ENCODE peak calls at places on chromosomes 7 and 10, in four cellular contexts. N, O, L and F are unnamed samples.

GRCh38 chr7:54565432-54565831 is 23.3 kb downstream of the VSTM2A start:
- DNase-seq in N (no peak), O (no peak), L (no peak), F (no peak)

GRCh38 chr10:18582803-18583202 is 68.6 kb downstream of the NSUN6 start:
- DNase-seq in N (no peak), O (no peak), L (no peak), F (no peak)

GRCh38 chr10:110883924-110884323 is 12.2 kb downstream of the PDCD4 start:
- DNase-seq in N (no peak), O (no peak), L (no peak), F (no peak)

GRCh38 chr10:71833451-71834342 is 17.4 kb downstream of the PSAP start:
- DNase-seq in N (no peak), O (no peak), L (no peak), F (no peak)

GRCh38 chr7:79454325-79454960 is 976 bp upstream of the MAGI2 start:
- DNase-seq in N (no peak), O (no peak), L (no peak), F (no peak)

GRCh38 chr7:137816696-137817320 is 30.0 kb downstream of the DGKI start:
- DNase-seq in N (peak), O (no peak), L (no peak), F (no peak)

GRCh38 chr7:132739271-132739955 is 163.1 kb upstream of the PLXNA4 start:
- DNase-seq in N (no peak), O (no peak), L (no peak), F (no peak)

GRCh38 chr7:125126376-125126775 is 196.8 kb upstream of the POT1 start:
- DNase-seq in N (no peak), O (no peak), L (no peak), F (no peak)

GRCh38 chr7:55522268-55522902 is 49.9 kb downstream of the VOPP1 start:
- DNase-seq in N (no peak), O (no peak), L (no peak), F (no peak)

GRCh38 chr10:79547973-79548372 is 12.2 kb downstream of the SFTPA2 start:
- DNase-seq in N (no peak), O (no peak), L (no peak), F (no peak)

GRCh38 chr7:94620703-94621118 is 35.2 kb downstream of the SGCE start:
- DNase-seq in N (peak), O (peak), L (no peak), F (peak)

GRCh38 chr7:27151945-27152815 is at the start of gene HOXA3:
- DNase-seq in N (no peak), O (no peak), L (no peak), F (no peak)

GRCh38 chr7:122055072-122055471 is 89.0 kb downstream of the AASS start:
- DNase-seq in N (no peak), O (no peak), L (no peak), F (no peak)

GRCh38 chr7:138882249-138882648 is 84.3 kb upstream of the ATP6V0A4 start:
- DNase-seq in N (no peak), O (no peak), L (no peak), F (no peak)

GRCh38 chr7:79471283-79471682 is 17.8 kb upstream of the MAGI2 start:
- DNase-seq in N (no peak), O (no peak), L (no peak), F (no peak)

GRCh38 chr10:125014984-125015944 is 73.3 kb downstream of the ZRANB1 start:
- DNase-seq in N (no peak), O (no peak), L (no peak), F (no peak)

GRCh38 chr10:62037166-62037831 is 135.8 kb downstream of the ARID5B start:
- DNase-seq in N (peak), O (no peak), L (no peak), F (no peak)

GRCh38 chr7:28629216-28629848 is 217.0 kb downstream of the CREB5 start:
- DNase-seq in N (no peak), O (no peak), L (no peak), F (no peak)

GRCh38 chr10:121774813-121775212 is 153.0 kb downstream of the ATE1 start:
- DNase-seq in N (no peak), O (no peak), L (no peak), F (no peak)

GRCh38 chr7:17645500-17645899 is 294.8 kb downstream of the SNX13 start:
- DNase-seq in N (no peak), O (no peak), L (no peak), F (no peak)

GRCh38 chr10:30207485-30208052 is 141.5 kb downstream of the MTPAP start:
- DNase-seq in N (no peak), O (peak), L (no peak), F (no peak)

GRCh38 chr10:43237128-43237527 is 29.7 kb downstream of the RASGEF1A start:
- DNase-seq in N (no peak), O (no peak), L (no peak), F (no peak)

GRCh38 chr10:43235070-43235900 is 31.6 kb downstream of the RASGEF1A start:
- DNase-seq in N (no peak), O (no peak), L (no peak), F (no peak)

GRCh38 chr10:43237631-43238446 is 29.0 kb downstream of the RASGEF1A start:
- DNase-seq in N (no peak), O (no peak), L (no peak), F (no peak)

GRCh38 chr10:43234471-43235041 is 32.3 kb downstream of the RASGEF1A start:
- DNase-seq in N (no peak), O (no peak), L (no peak), F (no peak)

DNA sequence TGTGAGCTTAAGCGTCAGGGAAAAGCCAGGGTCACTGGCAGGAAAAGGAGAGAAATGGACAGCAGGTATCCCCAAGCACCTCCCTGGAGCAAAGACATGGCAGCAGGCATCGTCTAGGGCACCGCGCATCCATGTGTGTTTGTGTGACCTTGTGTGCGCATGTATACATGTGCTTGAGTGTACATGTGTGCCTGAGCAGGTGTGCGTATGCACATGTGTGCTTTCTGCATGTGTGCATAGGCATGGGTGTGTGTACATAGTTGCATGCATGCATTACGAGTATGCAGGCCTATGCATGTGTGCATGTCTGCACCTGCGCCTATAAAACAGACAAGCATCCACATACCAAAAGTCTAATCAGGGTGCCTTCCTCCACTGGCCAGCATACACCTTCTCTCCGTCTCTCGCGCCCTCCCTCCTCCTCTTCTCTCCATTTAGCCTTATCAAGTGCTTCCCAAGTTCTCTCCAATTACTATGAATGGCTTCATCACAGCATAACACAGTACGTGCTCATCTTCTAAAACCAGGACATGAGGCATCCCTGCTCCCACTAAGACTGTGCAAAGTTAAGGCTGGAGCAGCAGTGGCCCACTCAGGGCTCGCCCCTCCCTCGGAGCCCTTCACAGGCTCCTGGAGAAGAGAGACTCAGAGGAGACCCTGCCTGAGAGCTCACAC is 30.6 kb downstream of the RASGEF1A start:
- DNase-seq in N (no peak), O (no peak), L (no peak), F (no peak)
- TF ChIP-seq POLR2AphosphoS5 in N (no peak), O (no peak), L (no peak), F (no peak)

GRCh38 chr7:102251531-102252372 is 34.9 kb upstream of the SH2B2 start:
- DNase-seq in N (no peak), O (no peak), L (no peak), F (no peak)

GRCh38 chr7:102254521-102254920 is 32.1 kb upstream of the SH2B2 start:
- DNase-seq in N (no peak), O (no peak), L (no peak), F (no peak)

GRCh38 chr7:102253973-102254370 is 32.7 kb upstream of the SH2B2 start:
- DNase-seq in N (no peak), O (no peak), L (no peak), F (no peak)

GRCh38 chr7:102253076-102253972 is 33.3 kb upstream of the SH2B2 start:
- DNase-seq in N (no peak), O (no peak), L (no peak), F (no peak)

GRCh38 chr7:102252373-102252982 is 34.2 kb upstream of the SH2B2 start:
- DNase-seq in N (no peak), O (no peak), L (no peak), F (no peak)
- TF ChIP-seq TAF1 in N (no peak), O (no peak), L (no peak), F (no peak)

GRCh38 chr7:141549582-141549981 is 1.6 kb upstream of the AGK start:
- DNase-seq in N (no peak), O (no peak), L (no peak), F (no peak)

GRCh38 chr7:141550694-141551079 is 523 bp upstream of the AGK start:
- DNase-seq in N (no peak), O (no peak), L (peak), F (peak)

GRCh38 chr7:141551773-141552162 is 558 bp downstream of the AGK start:
- DNase-seq in N (no peak), O (no peak), L (no peak), F (no peak)

DNA sequence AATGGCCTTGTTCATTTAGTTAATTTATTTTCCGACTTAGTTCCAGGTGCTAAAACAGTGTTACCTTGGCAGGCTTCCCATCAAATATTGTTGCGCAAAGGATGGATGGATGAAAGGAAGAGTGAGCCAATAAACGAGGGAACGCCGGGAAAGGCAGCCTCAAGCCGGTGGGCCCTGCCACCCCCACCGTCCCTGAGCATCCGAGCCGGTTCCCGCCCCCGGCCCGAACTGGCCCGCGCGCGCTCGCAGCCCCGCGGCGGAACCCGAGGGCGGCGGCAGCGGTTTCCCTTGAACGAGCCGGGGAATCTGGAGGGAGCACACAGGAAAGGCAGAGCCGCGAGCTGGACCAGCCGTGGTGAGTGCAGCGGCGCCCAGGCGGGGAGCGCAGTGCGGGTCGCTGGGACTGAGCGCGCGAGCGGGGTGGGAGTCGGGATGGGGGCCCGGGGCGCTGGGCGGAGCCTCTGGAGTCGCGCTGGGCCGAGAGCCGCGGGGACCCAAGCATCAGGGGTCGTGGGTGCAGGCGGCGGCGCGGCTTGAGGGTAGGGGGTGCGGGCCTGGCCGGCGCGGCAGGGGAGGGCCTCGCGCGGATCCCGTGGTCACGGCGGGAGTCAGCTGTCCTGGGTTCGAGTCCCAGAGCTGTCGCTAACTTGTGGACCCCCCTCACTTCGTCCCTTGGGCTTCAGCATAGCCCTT is at the start of gene AGK:
- DNase-seq in N (peak), O (no peak), L (peak), F (peak)
- TF ChIP-seq POLR2A in N (peak), O (peak), L (peak), F (peak)

GRCh38 chr10:69338133-69338456 is 59.8 kb downstream of the HK1 start:
- DNase-seq in N (no peak), O (no peak), L (no peak), F (no peak)

GRCh38 chr10:69338547-69339450 is 60.5 kb downstream of the HK1 start:
- DNase-seq in N (no peak), O (no peak), L (no peak), F (no peak)

GRCh38 chr10:69335613-69336012 is 57.3 kb downstream of the HK1 start:
- DNase-seq in N (no peak), O (no peak), L (no peak), F (no peak)

GRCh38 chr10:69336952-69337311 is 58.6 kb downstream of the HK1 start:
- DNase-seq in N (no peak), O (no peak), L (no peak), F (no peak)

DNA sequence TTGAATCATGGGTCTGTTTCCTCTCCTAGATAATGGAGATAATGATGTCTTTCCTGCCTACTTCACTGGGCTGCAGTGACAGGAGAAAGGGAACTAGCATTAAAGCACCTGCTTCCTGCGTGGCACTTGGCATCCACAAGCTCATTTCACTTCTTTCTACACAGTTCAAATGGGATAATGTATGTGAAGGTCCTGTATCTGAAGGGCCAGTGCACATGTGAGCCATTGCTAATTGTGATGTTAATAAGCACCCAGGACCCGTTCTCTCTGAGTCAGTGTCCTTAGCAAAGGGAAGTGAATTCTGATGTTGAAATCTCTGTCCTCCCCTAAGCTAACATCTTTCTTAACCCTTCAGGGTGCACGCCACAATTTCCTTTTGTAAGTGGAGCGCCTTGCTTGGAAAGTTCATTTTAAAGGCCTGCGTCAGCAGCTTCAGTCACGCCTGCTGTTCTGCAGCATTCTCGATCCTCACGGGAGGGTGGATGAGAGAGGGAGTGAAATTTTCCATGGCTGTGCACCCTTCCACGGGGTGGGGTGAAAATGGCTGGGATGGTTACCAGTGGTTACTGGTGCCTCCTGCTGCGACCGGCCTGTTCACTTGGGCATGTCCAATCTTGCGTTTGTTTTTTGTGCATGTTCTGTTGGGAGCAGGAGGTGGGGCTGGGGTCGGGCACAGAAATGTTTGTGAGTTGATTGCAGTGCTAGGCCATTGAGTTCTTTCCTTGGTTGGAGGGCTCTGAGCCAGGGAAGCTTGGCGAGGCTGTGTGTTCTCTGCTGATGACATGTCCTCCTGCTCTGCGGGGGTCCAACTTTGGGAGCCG is 59.2 kb downstream of the HK1 start:
- DNase-seq in N (no peak), O (no peak), L (no peak), F (no peak)
- TF ChIP-seq POLR2AphosphoS5 in N (no peak), O (no peak), L (no peak), F (no peak)

GRCh38 chr10:117312430-117312829 is 62.8 kb downstream of the PDZD8 start:
- DNase-seq in N (no peak), O (no peak), L (no peak), F (no peak)
- TF ChIP-seq TAF1 in N (no peak), O (no peak), L (no peak), F (no peak)

GRCh38 chr10:52316500-52316899 is 2.4 kb downstream of the DKK1 start:
- DNase-seq in N (no peak), O (no peak), L (no peak), F (no peak)
- TF ChIP-seq POLR2A in N (no peak), O (no peak), L (no peak), F (no peak)

DNA sequence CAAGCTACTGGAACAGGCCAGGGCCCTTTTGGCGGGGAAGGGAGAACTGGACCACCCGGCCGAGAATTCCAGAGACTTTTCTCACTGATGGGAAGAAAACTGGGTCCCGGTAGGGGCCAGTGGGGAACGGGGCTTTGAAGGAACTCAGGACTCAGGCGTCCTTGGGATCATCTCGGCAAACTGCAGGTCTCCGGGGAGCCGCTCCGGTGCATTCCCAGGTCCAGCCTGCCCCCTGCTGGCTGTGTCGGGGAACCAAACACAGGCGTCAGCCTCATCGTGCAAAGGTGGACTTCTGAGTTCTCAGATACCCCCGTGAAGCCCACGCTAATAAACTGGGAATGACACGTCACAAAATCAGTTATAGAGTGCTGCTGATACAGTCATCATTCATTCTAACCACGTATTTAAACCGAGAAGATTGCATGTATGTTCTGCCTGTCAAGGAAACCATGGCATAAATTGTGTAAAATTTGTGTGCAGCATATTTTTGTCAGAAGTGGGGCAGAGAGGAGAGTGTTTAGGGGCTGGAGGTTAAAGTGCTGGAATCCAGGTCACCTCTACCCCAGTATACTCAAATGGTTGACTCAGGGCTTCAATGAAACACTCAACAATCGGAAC is 76.1 kb upstream of the CPXM2 start:
- DNase-seq in N (peak), O (no peak), L (peak), F (peak)
- TF ChIP-seq POLR2AphosphoS5 in N (no peak), O (no peak), L (no peak), F (no peak)